ENCODE peak calls at places on chromosome 14, in seven cellular contexts. One of them, this sample, is unnamed.

GRCh38 chr14:35808076-35808657 is 928 bp downstream of the RALGAPA1 start:
- DNase-seq in A549: no peak
- DNase-seq in upper lobe of right lung: no peak
- DNase-seq in suprapubic skin: no peak
- DNase-seq in HAP-1: peak
- DNase-seq in choroid plexus epithelial cell: peak
- DNase-seq in foreskin fibroblast: peak
- DNase-seq in this sample: peak

GRCh38 chr14:78752789-78753188 is 582.6 kb downstream of the NRXN3 start:
- DNase-seq in suprapubic skin: no peak
- DNase-seq in A549: no peak
- DNase-seq in HAP-1: no peak
- DNase-seq in upper lobe of right lung: no peak
- DNase-seq in choroid plexus epithelial cell: no peak
- DNase-seq in foreskin fibroblast: no peak
- DNase-seq in this sample: no peak

GRCh38 chr14:21990116-21990515 is 316.5 kb upstream of the OR4E1 start:
- DNase-seq in A549: no peak
- DNase-seq in choroid plexus epithelial cell: peak
- DNase-seq in foreskin fibroblast: no peak
- DNase-seq in upper lobe of right lung: no peak
- DNase-seq in HAP-1: no peak
- DNase-seq in suprapubic skin: no peak
- DNase-seq in this sample: no peak

GRCh38 chr14:24965934-24966593 is 83.9 kb downstream of the STXBP6 start:
- DNase-seq in suprapubic skin: peak
- DNase-seq in A549: no peak
- DNase-seq in HAP-1: no peak
- DNase-seq in upper lobe of right lung: no peak
- DNase-seq in foreskin fibroblast: peak
- DNase-seq in choroid plexus epithelial cell: peak
- DNase-seq in this sample: peak

GRCh38 chr14:97777622-97778021 is 980.4 kb downstream of the VRK1 start:
- DNase-seq in choroid plexus epithelial cell: no peak
- DNase-seq in A549: no peak
- DNase-seq in HAP-1: no peak
- DNase-seq in foreskin fibroblast: no peak
- DNase-seq in suprapubic skin: no peak
- DNase-seq in upper lobe of right lung: no peak
- DNase-seq in this sample: no peak

GRCh38 chr14:41899416-41899815 is 292.7 kb downstream of the LRFN5 start:
- DNase-seq in HAP-1: no peak
- DNase-seq in choroid plexus epithelial cell: peak
- DNase-seq in suprapubic skin: no peak
- DNase-seq in foreskin fibroblast: peak
- DNase-seq in upper lobe of right lung: no peak
- DNase-seq in A549: no peak
- DNase-seq in this sample: no peak

GRCh38 chr14:62706217-62706616 is 339.0 kb downstream of the KCNH5 start:
- DNase-seq in upper lobe of right lung: no peak
- DNase-seq in HAP-1: no peak
- DNase-seq in suprapubic skin: no peak
- DNase-seq in foreskin fibroblast: no peak
- DNase-seq in A549: no peak
- DNase-seq in choroid plexus epithelial cell: no peak
- DNase-seq in this sample: no peak

GRCh38 chr14:101360045-101360931 is 201.0 kb upstream of the DIO3 start:
- DNase-seq in foreskin fibroblast: peak
- DNase-seq in suprapubic skin: peak
- DNase-seq in choroid plexus epithelial cell: no peak
- DNase-seq in A549: no peak
- DNase-seq in HAP-1: no peak
- DNase-seq in upper lobe of right lung: no peak
- DNase-seq in this sample: no peak

GRCh38 chr14:24565766-24566165 is 10.3 kb downstream of the CTSG start:
- DNase-seq in foreskin fibroblast: no peak
- DNase-seq in A549: no peak
- DNase-seq in choroid plexus epithelial cell: no peak
- DNase-seq in upper lobe of right lung: no peak
- DNase-seq in HAP-1: no peak
- DNase-seq in suprapubic skin: no peak
- DNase-seq in this sample: no peak

GRCh38 chr14:67663633-67664032 is 10.8 kb downstream of the VTI1B start:
- DNase-seq in choroid plexus epithelial cell: no peak
- DNase-seq in upper lobe of right lung: no peak
- DNase-seq in suprapubic skin: no peak
- DNase-seq in HAP-1: no peak
- DNase-seq in foreskin fibroblast: no peak
- DNase-seq in A549: no peak
- DNase-seq in this sample: peak

GRCh38 chr14:35365130-35366047 is 39.2 kb downstream of the NFKBIA start:
- DNase-seq in upper lobe of right lung: peak
- DNase-seq in A549: peak
- DNase-seq in foreskin fibroblast: peak
- DNase-seq in suprapubic skin: peak
- DNase-seq in choroid plexus epithelial cell: peak
- DNase-seq in HAP-1: no peak
- DNase-seq in this sample: peak

GRCh38 chr14:75299064-75299463 is 20.4 kb downstream of the FOS start:
- DNase-seq in choroid plexus epithelial cell: peak
- DNase-seq in suprapubic skin: peak
- DNase-seq in HAP-1: no peak
- DNase-seq in A549: no peak
- DNase-seq in foreskin fibroblast: peak
- DNase-seq in upper lobe of right lung: peak
- DNase-seq in this sample: peak

GRCh38 chr14:100546051-100546443 is 41.2 kb downstream of the BEGAIN start:
- DNase-seq in HAP-1: no peak
- DNase-seq in suprapubic skin: no peak
- DNase-seq in upper lobe of right lung: peak
- DNase-seq in foreskin fibroblast: no peak
- DNase-seq in choroid plexus epithelial cell: no peak
- DNase-seq in A549: no peak
- DNase-seq in this sample: no peak

GRCh38 chr14:69081271-69081670 is 71.6 kb downstream of the DCAF5 start:
- DNase-seq in A549: no peak
- DNase-seq in upper lobe of right lung: no peak
- DNase-seq in suprapubic skin: no peak
- DNase-seq in choroid plexus epithelial cell: no peak
- DNase-seq in foreskin fibroblast: peak
- DNase-seq in HAP-1: no peak
- DNase-seq in this sample: no peak

GRCh38 chr14:65179918-65180724 is 77.8 kb upstream of the MAX start:
- DNase-seq in foreskin fibroblast: peak
- DNase-seq in suprapubic skin: peak
- DNase-seq in upper lobe of right lung: no peak
- DNase-seq in HAP-1: no peak
- DNase-seq in choroid plexus epithelial cell: peak
- DNase-seq in A549: peak
- DNase-seq in this sample: peak

GRCh38 chr14:63362305-63362914 is 43.7 kb upstream of the GPHB5 start:
- DNase-seq in HAP-1: no peak
- DNase-seq in A549: no peak
- DNase-seq in suprapubic skin: no peak
- DNase-seq in foreskin fibroblast: no peak
- DNase-seq in upper lobe of right lung: no peak
- DNase-seq in choroid plexus epithelial cell: no peak
- DNase-seq in this sample: no peak

GRCh38 chr14:41604793-41605534 is 1.7 kb upstream of the LRFN5 start:
- DNase-seq in HAP-1: peak
- DNase-seq in choroid plexus epithelial cell: peak
- DNase-seq in suprapubic skin: no peak
- DNase-seq in upper lobe of right lung: peak
- DNase-seq in A549: no peak
- DNase-seq in foreskin fibroblast: peak
- DNase-seq in this sample: no peak

GRCh38 chr14:102827716-102828115 is 50.5 kb downstream of the TRAF3 start:
- DNase-seq in choroid plexus epithelial cell: peak
- DNase-seq in upper lobe of right lung: no peak
- DNase-seq in HAP-1: no peak
- DNase-seq in foreskin fibroblast: peak
- DNase-seq in suprapubic skin: no peak
- DNase-seq in A549: no peak
- DNase-seq in this sample: peak

GRCh38 chr14:102824832-102825231 is 47.6 kb downstream of the TRAF3 start:
- DNase-seq in A549: no peak
- DNase-seq in upper lobe of right lung: no peak
- DNase-seq in choroid plexus epithelial cell: peak
- DNase-seq in suprapubic skin: no peak
- DNase-seq in foreskin fibroblast: peak
- DNase-seq in HAP-1: no peak
- DNase-seq in this sample: peak

GRCh38 chr14:102825307-102826095 is 48.3 kb downstream of the TRAF3 start:
- DNase-seq in upper lobe of right lung: no peak
- DNase-seq in A549: no peak
- DNase-seq in HAP-1: no peak
- DNase-seq in choroid plexus epithelial cell: no peak
- DNase-seq in foreskin fibroblast: no peak
- DNase-seq in suprapubic skin: no peak
- DNase-seq in this sample: no peak

GRCh38 chr14:102826751-102827675 is 49.8 kb downstream of the TRAF3 start:
- DNase-seq in choroid plexus epithelial cell: no peak
- DNase-seq in suprapubic skin: no peak
- DNase-seq in upper lobe of right lung: no peak
- DNase-seq in A549: no peak
- DNase-seq in HAP-1: no peak
- DNase-seq in foreskin fibroblast: no peak
- DNase-seq in this sample: no peak

DNA sequence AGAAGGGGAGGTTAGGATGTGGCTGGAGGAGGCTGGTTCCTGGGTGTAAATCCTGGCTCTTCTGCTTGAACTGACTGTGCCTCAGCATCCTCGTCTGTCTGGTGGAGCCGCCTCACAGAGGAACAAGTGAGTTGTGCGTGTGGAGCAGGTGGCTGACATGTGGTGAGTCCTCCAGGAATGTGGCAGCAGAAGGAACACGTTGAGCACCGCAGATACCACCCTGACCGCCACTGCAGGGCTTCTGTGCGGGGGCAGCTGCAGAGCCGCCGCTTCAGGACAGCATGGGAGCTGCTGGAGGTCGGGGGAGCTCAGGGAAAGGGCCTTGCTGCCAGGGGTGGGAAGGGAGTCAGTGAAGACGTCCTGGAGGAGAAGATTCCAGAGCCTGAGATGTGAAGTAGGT is 48.9 kb downstream of the TRAF3 start:
- DNase-seq in choroid plexus epithelial cell: no peak
- DNase-seq in suprapubic skin: no peak
- DNase-seq in HAP-1: no peak
- DNase-seq in foreskin fibroblast: no peak
- DNase-seq in upper lobe of right lung: no peak
- DNase-seq in A549: no peak
- DNase-seq in this sample: no peak
- H3K4me3 ChIP-seq in choroid plexus epithelial cell: no peak
- H3K4me3 ChIP-seq in suprapubic skin: no peak
- H3K4me3 ChIP-seq in HAP-1: no peak
- H3K4me3 ChIP-seq in foreskin fibroblast: no peak
- H3K4me3 ChIP-seq in upper lobe of right lung: no peak
- H3K4me3 ChIP-seq in A549: no peak
- H3K4me3 ChIP-seq in this sample: no peak

DNA sequence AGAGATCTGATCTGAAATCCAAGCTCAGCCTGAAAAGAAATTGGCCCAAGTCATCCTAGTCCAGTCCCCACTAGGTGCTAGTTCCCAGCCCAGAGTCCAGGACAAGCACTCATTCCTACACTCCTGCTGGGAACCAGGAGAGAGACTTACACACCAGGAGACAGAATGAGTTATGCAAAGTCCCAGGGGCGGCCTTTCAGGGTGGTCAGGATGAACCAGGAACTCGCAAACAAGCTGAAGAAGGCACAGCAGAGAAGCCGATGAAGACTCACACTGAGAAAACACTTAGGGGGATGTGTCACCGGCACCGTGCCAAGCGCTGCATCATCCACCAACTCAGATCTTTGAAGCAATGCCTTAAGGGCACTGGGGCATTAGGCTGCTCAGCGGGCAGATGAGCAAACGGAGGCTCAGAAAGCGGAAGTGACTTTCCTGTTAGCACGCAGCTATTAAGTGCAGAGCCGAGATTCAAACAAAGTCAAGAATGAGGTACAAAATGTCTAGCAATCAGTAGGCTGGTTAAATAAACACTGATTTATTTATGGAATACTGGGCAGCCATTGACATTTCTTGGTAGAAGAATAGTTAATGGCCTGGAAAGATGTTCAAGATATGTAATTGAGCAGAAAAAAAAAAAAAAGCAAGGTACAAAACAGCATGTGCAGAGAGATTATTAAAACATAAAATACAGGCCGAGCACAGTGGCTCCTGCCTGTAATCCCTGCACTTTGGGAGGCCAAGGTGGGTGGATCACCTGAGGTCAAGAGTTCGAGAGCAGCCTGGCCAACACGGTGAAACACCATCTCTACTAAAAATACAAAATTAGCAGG is 78.7 kb downstream of the LRRC74A start:
- DNase-seq in HAP-1: peak
- DNase-seq in suprapubic skin: peak
- DNase-seq in upper lobe of right lung: peak
- DNase-seq in foreskin fibroblast: peak
- DNase-seq in A549: peak
- DNase-seq in choroid plexus epithelial cell: peak
- DNase-seq in this sample: peak
- H3K4me3 ChIP-seq in HAP-1: no peak
- H3K4me3 ChIP-seq in suprapubic skin: no peak
- H3K4me3 ChIP-seq in upper lobe of right lung: no peak
- H3K4me3 ChIP-seq in foreskin fibroblast: peak
- H3K4me3 ChIP-seq in A549: peak
- H3K4me3 ChIP-seq in choroid plexus epithelial cell: no peak
- H3K4me3 ChIP-seq in this sample: no peak

GRCh38 chr14:77641534-77642341 is 25.3 kb upstream of the SPTLC2 start:
- DNase-seq in HAP-1: peak
- DNase-seq in suprapubic skin: peak
- DNase-seq in foreskin fibroblast: peak
- DNase-seq in upper lobe of right lung: peak
- DNase-seq in A549: no peak
- DNase-seq in choroid plexus epithelial cell: peak
- DNase-seq in this sample: peak
- H3K4me3 ChIP-seq in HAP-1: no peak
- H3K4me3 ChIP-seq in suprapubic skin: peak
- H3K4me3 ChIP-seq in foreskin fibroblast: peak
- H3K4me3 ChIP-seq in upper lobe of right lung: peak
- H3K4me3 ChIP-seq in A549: no peak
- H3K4me3 ChIP-seq in choroid plexus epithelial cell: peak
- H3K4me3 ChIP-seq in this sample: peak

DNA sequence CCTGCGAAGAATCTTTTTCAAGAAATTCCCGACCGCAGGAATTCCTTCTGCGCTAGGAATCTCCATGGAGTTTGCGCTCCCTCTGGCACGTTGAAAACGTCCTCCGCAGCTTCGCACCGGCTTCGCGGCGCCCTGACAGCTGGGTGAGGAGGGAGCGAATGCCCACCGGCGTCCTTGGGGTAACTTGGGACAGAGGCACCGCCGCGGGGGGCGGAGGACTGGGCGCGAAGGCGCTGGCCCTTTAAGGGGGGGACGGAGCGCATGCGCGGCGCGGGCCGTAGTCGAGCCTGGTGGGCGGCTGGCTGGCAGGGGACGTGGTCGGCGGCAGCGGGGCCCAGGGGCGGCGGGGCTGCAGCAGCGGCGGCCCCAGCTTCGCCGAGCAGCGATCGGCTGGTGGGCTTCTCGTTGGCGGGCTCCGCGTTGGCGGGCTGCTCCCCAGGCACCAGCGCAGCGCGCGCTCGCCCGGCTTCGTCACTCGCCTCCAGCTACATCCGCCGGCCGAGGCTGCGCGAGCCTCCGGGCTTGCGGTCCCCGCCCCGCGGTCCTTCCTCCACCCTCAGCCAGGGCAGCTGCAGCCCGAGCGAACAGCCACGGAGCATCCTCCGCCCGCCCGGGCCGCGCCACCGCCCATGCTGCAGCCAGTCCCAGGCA is at the start of gene VASH1:
- DNase-seq in HAP-1: peak
- DNase-seq in suprapubic skin: no peak
- DNase-seq in upper lobe of right lung: peak
- DNase-seq in foreskin fibroblast: peak
- DNase-seq in A549: peak
- DNase-seq in choroid plexus epithelial cell: peak
- DNase-seq in this sample: peak
- H3K4me3 ChIP-seq in HAP-1: peak
- H3K4me3 ChIP-seq in suprapubic skin: peak
- H3K4me3 ChIP-seq in upper lobe of right lung: peak
- H3K4me3 ChIP-seq in foreskin fibroblast: peak
- H3K4me3 ChIP-seq in A549: peak
- H3K4me3 ChIP-seq in choroid plexus epithelial cell: peak
- H3K4me3 ChIP-seq in this sample: peak